ENCODE peak calls at places on chromosomes 6 and 20, in six cellular contexts. I is KBM-7, A is lung, M is NCI-H2081 treated with DMSO at 0.1 percent for 48 hours, S is GM06990, O is activated T-helper 1 cell treated with Interleukin-2 at 50 U/mL for 16 hours. X is an unnamed sample.

GRCh38 chr6:139378226-139378625 is 3.8 kb upstream of the CITED2 start:
- DNase-seq in I (no peak), A (no peak), M (no peak), S (no peak), O (no peak), X (no peak)

GRCh38 chr20:1931830-1932229 is 36.6 kb downstream of the SIRPA start:
- DNase-seq in I (no peak), A (no peak), M (no peak), S (no peak), O (no peak), X (no peak)

GRCh38 chr20:32886652-32887051 is 27.9 kb downstream of the EFCAB8 start:
- DNase-seq in I (no peak), A (no peak), M (no peak), S (no peak), O (no peak), X (peak; percentile 41)

GRCh38 chr20:4613718-4614620 is 107.7 kb upstream of the PRND start:
- DNase-seq in I (peak; percentile 58), A (no peak), M (peak; percentile 47), S (peak; percentile 38), O (peak; percentile 36), X (no peak)

GRCh38 chr6:8027965-8028651 is 36.1 kb downstream of the BLOC1S5 start:
- DNase-seq in I (no peak), A (no peak), M (no peak), S (no peak), O (no peak), X (peak; percentile 21)

GRCh38 chr20:58439974-58440767 is 51.1 kb downstream of the VAPB start:
- DNase-seq in I (no peak), A (no peak), M (no peak), S (no peak), O (no peak), X (no peak)

GRCh38 chr6:26273673-26274595 is 91.1 kb upstream of the BTN3A2 start:
- DNase-seq in I (peak; percentile 87), A (no peak), M (no peak), S (peak; percentile 61), O (no peak), X (peak; percentile 58)

GRCh38 chr20:50675671-50676376 is 15.5 kb downstream of the RIPOR3 start:
- DNase-seq in I (no peak), A (no peak), M (no peak), S (no peak), O (no peak), X (no peak)

GRCh38 chr20:10369723-10370090 is 64.3 kb downstream of the MKKS start:
- DNase-seq in I (no peak), A (no peak), M (no peak), S (no peak), O (no peak), X (no peak)

GRCh38 chr6:42564496-42564890 is 664 bp downstream of the UBR2 start:
- DNase-seq in I (no peak), A (no peak), M (no peak), S (no peak), O (no peak), X (no peak)

GRCh38 chr6:43781941-43782704 is 12.1 kb downstream of the VEGFA start:
- DNase-seq in I (no peak), A (no peak), M (no peak), S (no peak), O (no peak), X (peak; percentile 75)